ENCODE peak calls at places on chromosomes 12 and 14, in nine cellular contexts. W is NCI-H1436, N is GF-D8, J is AG04449, E is AG09319, Y is SHP77, O is NCI-H1092, H is HuH-7, D is ACHN. X is an unnamed sample.

GRCh38 chr14:77278461-77279230 is 7.6 kb upstream of the NGB start:
- DNase-seq in W (no peak), N (no peak), J (no peak), E (no peak), Y (no peak), O (no peak), H (no peak), D (no peak), X (no peak)

GRCh38 chr12:45216297-45216982 is 545 bp downstream of the ANO6 start:
- DNase-seq in W (peak), N (no peak), J (no peak), E (no peak), Y (peak), O (peak), H (peak), D (peak), X (peak)

GRCh38 chr12:65853489-65854157 is 29.3 kb downstream of the HMGA2 start:
- DNase-seq in W (no peak), N (no peak), J (no peak), E (no peak), Y (no peak), O (no peak), H (no peak), D (no peak), X (no peak)

GRCh38 chr14:19743256-19743655 is at the start of gene OR4Q3:
- DNase-seq in W (no peak), N (no peak), J (no peak), E (no peak), Y (no peak), O (no peak), H (no peak), D (no peak), X (no peak)

GRCh38 chr14:67240168-67240932 is 885 bp upstream of the PALS1 start:
- DNase-seq in W (peak), N (no peak), J (no peak), E (no peak), Y (peak), O (peak), H (peak), D (peak), X (peak)

GRCh38 chr14:70707138-70708038 is 65.7 kb downstream of the TTC9 start:
- DNase-seq in W (no peak), N (no peak), J (no peak), E (no peak), Y (no peak), O (no peak), H (no peak), D (peak), X (no peak)

GRCh38 chr14:81162941-81163340 is 57.8 kb downstream of the GTF2A1 start:
- DNase-seq in W (no peak), N (peak), J (no peak), E (no peak), Y (no peak), O (no peak), H (no peak), D (no peak), X (no peak)

GRCh38 chr12:113647048-113647447 is 175.4 kb upstream of the LHX5 start:
- DNase-seq in W (peak), N (no peak), J (no peak), E (no peak), Y (peak), O (peak), H (no peak), D (peak), X (no peak)

GRCh38 chr12:128844031-128844635 is 9.1 kb upstream of the GLT1D1 start:
- DNase-seq in W (no peak), N (no peak), J (no peak), E (no peak), Y (no peak), O (no peak), H (no peak), D (no peak), X (no peak)

GRCh38 chr14:101442451-101442850 is 118.8 kb upstream of the DIO3 start:
- DNase-seq in W (no peak), N (no peak), J (no peak), E (no peak), Y (no peak), O (no peak), H (no peak), D (no peak), X (peak)

GRCh38 chr14:44640416-44640815 is 133.3 kb upstream of the FSCB start:
- DNase-seq in W (no peak), N (no peak), J (no peak), E (no peak), Y (no peak), O (no peak), H (no peak), D (no peak), X (no peak)

GRCh38 chr12:66176525-66176924 is 6.7 kb upstream of the TMBIM4 start:
- DNase-seq in W (no peak), N (no peak), J (no peak), E (no peak), Y (no peak), O (no peak), H (no peak), D (no peak), X (no peak)

GRCh38 chr14:68359862-68360552 is 432.9 kb downstream of the ZFP36L1 start:
- DNase-seq in W (no peak), N (no peak), J (no peak), E (no peak), Y (no peak), O (no peak), H (peak), D (no peak), X (no peak)

GRCh38 chr12:16389594-16389993 is 42.1 kb downstream of the MGST1 start:
- DNase-seq in W (no peak), N (no peak), J (peak), E (peak), Y (no peak), O (no peak), H (no peak), D (peak), X (no peak)

GRCh38 chr12:99277566-99277965 is 370.0 kb upstream of the GARIN6 start:
- DNase-seq in W (no peak), N (no peak), J (no peak), E (no peak), Y (no peak), O (no peak), H (no peak), D (no peak), X (no peak)

GRCh38 chr14:74888164-74889158 is 6.7 kb downstream of the DLST start:
- DNase-seq in W (no peak), N (no peak), J (no peak), E (no peak), Y (no peak), O (no peak), H (no peak), D (no peak), X (no peak)

GRCh38 chr12:108099778-108100177 is 29.3 kb upstream of the WSCD2 start:
- DNase-seq in W (no peak), N (no peak), J (no peak), E (no peak), Y (no peak), O (no peak), H (no peak), D (no peak), X (no peak)

GRCh38 chr14:50957296-50957695 is 13.0 kb upstream of the PYGL start:
- DNase-seq in W (no peak), N (no peak), J (no peak), E (no peak), Y (peak), O (no peak), H (no peak), D (no peak), X (no peak)

GRCh38 chr14:64060648-64061096 is 207.9 kb downstream of the SYNE2 start:
- DNase-seq in W (no peak), N (no peak), J (no peak), E (no peak), Y (no peak), O (no peak), H (peak), D (peak), X (no peak)

GRCh38 chr12:1836854-1837411 is 16.6 kb downstream of the LRTM2 start:
- DNase-seq in W (no peak), N (no peak), J (no peak), E (no peak), Y (no peak), O (peak), H (no peak), D (peak), X (no peak)

GRCh38 chr12:120466560-120467315 is 2.8 kb downstream of the SRSF9 start:
- DNase-seq in W (peak), N (no peak), J (no peak), E (no peak), Y (peak), O (no peak), H (no peak), D (peak), X (peak)

GRCh38 chr12:111457071-111457470 is 51.3 kb downstream of the SH2B3 start:
- DNase-seq in W (no peak), N (no peak), J (no peak), E (no peak), Y (no peak), O (no peak), H (no peak), D (no peak), X (no peak)